ENCODE peak calls at places on chromosomes 3 and 15, in six cellular contexts. T is GM19239, X is stomach, C is fibroblast of lung, H is NCI-H2081, I is GM12878. E is an unnamed sample.

GRCh38 chr15:60299452-60300047 is 98.2 kb downstream of the ANXA2 start:
- DNase-seq in C (peak), I (no peak), T (no peak), H (peak), X (peak), E (no peak)

GRCh38 chr3:73255609-73256029 is 194.2 kb downstream of the EBLN2 start:
- DNase-seq in C (peak), T (no peak), H (no peak), I (no peak), X (peak), E (no peak)

GRCh38 chr3:67610458-67610857 is 44.0 kb downstream of the SUCLG2 start:
- DNase-seq in T (no peak), C (peak), X (no peak), I (no peak), H (no peak), E (no peak)

GRCh38 chr15:69760890-69761568 is 308.4 kb downstream of the RPLP1 start:
- DNase-seq in H (no peak), I (peak), T (peak), X (peak), C (peak), E (peak)

GRCh38 chr3:138359137-138359536 is 10.8 kb downstream of the MRAS start:
- DNase-seq in I (no peak), H (no peak), X (no peak), T (no peak), C (no peak), E (no peak)

GRCh38 chr15:80095511-80095910 is 36.0 kb downstream of the ZFAND6 start:
- DNase-seq in T (no peak), I (no peak), X (no peak), H (no peak), C (no peak), E (no peak)

GRCh38 chr3:139894638-139894989 is 40.4 kb upstream of the CLSTN2 start:
- DNase-seq in I (no peak), X (no peak), C (no peak), T (no peak), H (no peak), E (no peak)

GRCh38 chr3:120302361-120302760 is 17.3 kb upstream of the GPR156 start:
- DNase-seq in T (no peak), X (no peak), H (no peak), I (no peak), C (peak), E (no peak)

GRCh38 chr3:28247286-28247685 is 5.9 kb downstream of the CMC1 start:
- DNase-seq in T (no peak), C (no peak), H (no peak), X (no peak), I (no peak), E (no peak)

GRCh38 chr3:80190051-80190450 is 422.3 kb upstream of the ROBO1 start:
- DNase-seq in H (no peak), I (no peak), C (peak), T (no peak), X (no peak), E (no peak)

GRCh38 chr3:188296761-188297689 is 143.1 kb downstream of the LPP start:
- DNase-seq in X (no peak), C (peak), I (no peak), H (no peak), T (no peak), E (no peak)

GRCh38 chr15:91853501-91853967 is at the start of gene SLCO3A1:
- DNase-seq in T (no peak), I (no peak), H (peak), C (peak), X (peak), E (peak)

GRCh38 chr3:73805435-73805834 is 180.7 kb upstream of the PDZRN3 start:
- DNase-seq in C (peak), T (no peak), I (no peak), X (no peak), H (no peak), E (no peak)

GRCh38 chr15:67144609-67145306 is 79.4 kb downstream of the SMAD3 start:
- DNase-seq in T (no peak), H (no peak), X (no peak), I (no peak), C (peak), E (no peak)

GRCh38 chr3:87674397-87675161 is 384.2 kb downstream of the CGGBP1 start:
- DNase-seq in X (no peak), H (no peak), I (peak), C (no peak), T (peak), E (no peak)

E was measured in effector memory CD4-positive, alpha-beta T cell.